ENCODE peak calls at places on chromosomes 12 and 14, in seven cellular contexts. Z is fibroblast of lung, S is Calu3, E is neural progenitor cell, Y is epithelial cell of esophagus, A is tibial artery, Q is fibroblast of villous mesenchyme. P is an unnamed sample.

GRCh38 chr12:3216726-3217682 is 139.8 kb downstream of the TSPAN9 start:
- DNase-seq in E (no peak), Q (peak), A (peak), Z (peak), S (no peak), Y (peak), P (no peak)

GRCh38 chr14:54773171-54774006 is 129.2 kb downstream of the GCH1 start:
- DNase-seq in Q (peak), Y (peak), A (peak), Z (peak), S (peak), E (peak), P (peak)

GRCh38 chr12:64061868-64062375 is 160.2 kb downstream of the KICS2 start:
- DNase-seq in E (no peak), A (no peak), Q (no peak), Z (no peak), Y (no peak), S (no peak), P (no peak)

GRCh38 chr12:3752741-3753486 is at the start of gene CRACR2A:
- DNase-seq in A (peak), S (peak), Y (peak), Z (peak), E (peak), Q (peak), P (peak)

GRCh38 chr14:104085032-104085888 is at the start of gene ASPG:
- DNase-seq in Y (no peak), E (peak), Z (no peak), Q (no peak), A (peak), S (no peak), P (no peak)

GRCh38 chr14:101817511-101818001 is 56.0 kb downstream of the PPP2R5C start:
- DNase-seq in Q (no peak), E (no peak), A (no peak), Z (no peak), Y (no peak), S (no peak), P (no peak)

GRCh38 chr12:111413442-111414086 is 7.8 kb downstream of the SH2B3 start:
- DNase-seq in A (no peak), S (no peak), Q (peak), Z (peak), Y (no peak), E (no peak), P (no peak)

GRCh38 chr12:93198086-93198485 is 179.6 kb upstream of the NUDT4 start:
- DNase-seq in Q (peak), Z (peak), A (no peak), E (no peak), Y (peak), S (peak), P (no peak)

GRCh38 chr12:49369723-49370145 is 2.5 kb downstream of the SPATS2 start:
- DNase-seq in Q (peak), E (peak), S (peak), Z (peak), Y (peak), A (no peak), P (no peak)

GRCh38 chr14:104542871-104543830 is 36.4 kb upstream of the C14orf180 start:
- DNase-seq in E (no peak), Z (no peak), Y (no peak), A (no peak), S (no peak), Q (no peak), P (no peak)

GRCh38 chr14:80215081-80215480 is 3.8 kb upstream of the DIO2 start:
- DNase-seq in E (no peak), Y (no peak), A (no peak), S (no peak), Q (no peak), Z (peak), P (no peak)

GRCh38 chr12:54134395-54134794 is 54.4 kb downstream of the SMUG1 start:
- DNase-seq in A (no peak), Z (no peak), Q (no peak), Y (no peak), S (no peak), E (no peak), P (no peak)

GRCh38 chr12:71063087-71063486 is 94.7 kb downstream of the TSPAN8 start:
- DNase-seq in Y (no peak), A (no peak), Z (no peak), E (no peak), S (peak), Q (no peak), P (no peak)

GRCh38 chr12:67415473-67415872 is 146.3 kb downstream of the CAND1 start:
- DNase-seq in E (peak), A (no peak), Y (peak), S (peak), Q (peak), Z (peak), P (no peak)

GRCh38 chr12:121637231-121637914 is 11.0 kb downstream of the ORAI1 start:
- DNase-seq in S (no peak), Q (no peak), A (peak), Y (no peak), Z (no peak), E (no peak), P (no peak)

GRCh38 chr12:125124320-125124966 is 59.2 kb downstream of the AACS start:
- DNase-seq in Y (peak), E (no peak), A (no peak), S (peak), Z (no peak), Q (no peak), P (no peak)

GRCh38 chr12:115451785-115452736 is 768.1 kb upstream of the TBX3 start:
- DNase-seq in E (peak), S (peak), Q (peak), Y (peak), Z (peak), A (no peak), P (peak)

GRCh38 chr14:37592288-37593274 is 2.5 kb downstream of the FOXA1 start:
- DNase-seq in Z (no peak), Q (no peak), S (peak), Y (peak), E (peak), A (no peak), P (peak)

GRCh38 chr14:68820999-68821683 is 28.3 kb upstream of the ZFP36L1 start:
- DNase-seq in A (no peak), Y (no peak), S (no peak), Q (no peak), E (no peak), Z (no peak), P (no peak)

GRCh38 chr14:21070610-21071224 is 613 bp downstream of the ARHGEF40 start:
- DNase-seq in A (peak), E (peak), Z (peak), Q (peak), Y (peak), S (peak), P (peak)

GRCh38 chr12:46264057-46264456 is 4.8 kb downstream of the SLC38A1 start:
- DNase-seq in Z (peak), A (no peak), E (no peak), S (no peak), Y (peak), Q (no peak), P (no peak)

GRCh38 chr12:46261658-46262057 is 7.2 kb downstream of the SLC38A1 start:
- DNase-seq in Q (no peak), Z (no peak), E (no peak), S (no peak), A (no peak), Y (no peak), P (no peak)

GRCh38 chr12:46265734-46266133 is 3.1 kb downstream of the SLC38A1 start:
- DNase-seq in A (no peak), Y (no peak), Z (no peak), E (no peak), Q (no peak), S (no peak), P (no peak)

GRCh38 chr12:46265102-46265501 is 3.7 kb downstream of the SLC38A1 start:
- DNase-seq in Q (no peak), E (no peak), Z (no peak), Y (peak), S (no peak), A (no peak), P (no peak)

DNA sequence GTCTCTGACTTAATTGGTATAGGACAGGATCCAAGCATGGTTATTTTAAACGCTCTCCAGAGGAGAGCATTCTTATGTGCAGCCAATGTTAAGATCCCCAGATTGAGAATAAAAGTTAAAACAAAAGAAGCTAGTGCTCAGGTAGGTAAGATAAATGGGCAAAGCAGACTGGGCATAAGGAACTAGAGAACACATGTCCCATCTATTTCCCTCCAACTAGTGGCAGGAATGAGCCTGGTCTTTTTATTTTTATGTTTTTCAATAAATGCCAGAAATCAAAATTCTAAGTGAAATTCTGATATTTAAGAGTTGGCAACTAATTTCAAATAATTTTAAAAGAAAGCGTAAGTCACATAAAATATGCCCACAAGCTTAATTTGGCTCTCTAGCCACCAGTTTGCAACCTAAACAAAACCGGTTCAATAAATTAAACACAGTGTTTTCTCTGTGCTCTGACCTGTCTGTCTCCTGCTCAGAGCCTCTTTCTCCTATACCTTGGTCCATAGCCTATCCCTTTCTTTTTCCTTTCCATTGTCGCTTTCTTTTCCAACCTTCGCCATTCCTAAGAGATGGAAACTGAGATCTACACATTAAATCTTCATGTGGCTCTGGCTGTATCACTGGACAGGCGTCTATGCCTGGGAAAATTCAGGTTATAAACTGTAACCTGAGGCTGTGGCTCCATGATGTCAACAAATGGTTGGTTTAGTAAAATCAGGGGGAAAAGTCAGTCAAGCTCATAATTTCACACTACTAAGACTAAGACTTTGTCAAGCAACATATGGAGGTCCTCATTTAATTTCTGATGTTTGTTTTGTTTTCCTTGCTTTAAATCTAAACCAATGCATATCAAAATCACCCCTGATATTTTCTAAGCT is 5.5 kb downstream of the SLC38A1 start:
- DNase-seq in Y (no peak), Q (no peak), S (no peak), E (no peak), Z (no peak), A (no peak), P (no peak)
- TF ChIP-seq CTCF in Y (peak), Q (peak), S (no peak), E (peak), Z (peak), A (peak), P (peak)

GRCh38 chr14:73662439-73663056 is 17.8 kb downstream of the DNAL1 start:
- DNase-seq in Q (peak), Y (peak), Z (peak), A (peak), S (peak), E (peak), P (no peak)
- TF ChIP-seq CTCF in Q (peak), Y (peak), Z (peak), A (no peak), S (peak), E (no peak), P (no peak)

GRCh38 chr14:26276757-26277156 is 321.1 kb downstream of the NOVA1 start:
- DNase-seq in E (peak), Z (no peak), Y (no peak), Q (no peak), S (no peak), A (no peak), P (peak)
- TF ChIP-seq CTCF in E (peak), Z (no peak), Y (peak), Q (no peak), S (no peak), A (no peak), P (peak)

GRCh38 chr14:30874999-30875787 is 834 bp downstream of the COCH start:
- DNase-seq in Q (no peak), A (no peak), E (peak), Y (no peak), Z (no peak), S (peak), P (peak)
- TF ChIP-seq CTCF in Q (no peak), A (no peak), E (no peak), Y (no peak), Z (no peak), S (no peak), P (no peak)

GRCh38 chr12:65822732-65823480 is 1.4 kb upstream of the HMGA2 start:
- DNase-seq in Z (peak), Q (peak), A (no peak), S (peak), Y (peak), E (peak), P (peak)
- TF ChIP-seq CTCF in Z (no peak), Q (no peak), A (no peak), S (no peak), Y (no peak), E (no peak), P (no peak)

P was measured in nephron progenitor cell.